ENCODE peak calls at places on chromosomes 13 and 19, in five cellular contexts. A is PC-3, I is fibroblast of lung, Y is hepatocyte, U is H9. W is an unnamed sample.
A peak's percentile ranks its signal among the peaks of the same experiment; 100 is the strongest.

GRCh38 chr13:49777746-49778614 is 14.5 kb downstream of the KPNA3 start:
- DNase-seq in A (no peak), I (no peak), Y (no peak), U (no peak), W (no peak)

GRCh38 chr19:35459414-35460082 is 11.5 kb downstream of the FFAR2 start:
- DNase-seq in A (no peak), I (no peak), Y (peak; percentile 61), U (no peak), W (no peak)

GRCh38 chr19:5294403-5295160 is 46.0 kb downstream of the PTPRS start:
- DNase-seq in A (no peak), I (no peak), Y (no peak), U (no peak), W (no peak)

GRCh38 chr19:41328157-41328817 is 18.3 kb downstream of the CCDC97 start:
- DNase-seq in A (no peak), I (peak; percentile 54), Y (no peak), U (no peak), W (no peak)

GRCh38 chr19:5803441-5803751 is 1.5 kb upstream of the NRTN start:
- DNase-seq in A (no peak), I (no peak), Y (no peak), U (no peak), W (no peak)

GRCh38 chr13:112451512-112452379 is 75.6 kb downstream of the SPACA7 start:
- DNase-seq in A (no peak), I (no peak), Y (no peak), U (peak; percentile 20), W (no peak)

GRCh38 chr19:39518975-39519374 is 4.0 kb downstream of the SELENOV start:
- DNase-seq in A (no peak), I (no peak), Y (no peak), U (peak; percentile 65), W (no peak)

GRCh38 chr13:26784704-26785639 is 24.4 kb upstream of the GPR12 start:
- DNase-seq in A (no peak), I (no peak), Y (no peak), U (peak; percentile 62), W (no peak)

GRCh38 chr13:23348270-23349126 is 85.0 kb downstream of the SACS start:
- DNase-seq in A (no peak), I (no peak), Y (peak; percentile 30), U (no peak), W (peak; percentile 43)

GRCh38 chr13:62331384-62331783 is 915.7 kb upstream of the PCDH20 start:
- DNase-seq in A (no peak), I (no peak), Y (no peak), U (no peak), W (no peak)

GRCh38 chr13:112839347-112840105 is 129.5 kb upstream of the MCF2L start:
- DNase-seq in A (no peak), I (peak; percentile 46), Y (no peak), U (no peak), W (peak; percentile 87)

GRCh38 chr19:2242811-2243210 is 6.2 kb downstream of the SF3A2 start:
- DNase-seq in A (no peak), I (no peak), Y (no peak), U (no peak), W (no peak)

GRCh38 chr19:2243274-2244121 is 5.6 kb upstream of the AMH start:
- DNase-seq in A (no peak), I (no peak), Y (peak; percentile 77), U (no peak), W (no peak)

GRCh38 chr19:2244486-2244885 is 4.6 kb upstream of the AMH start:
- DNase-seq in A (no peak), I (no peak), Y (no peak), U (no peak), W (no peak)

GRCh38 chr19:2245273-2245672 is 3.9 kb upstream of the AMH start:
- DNase-seq in A (no peak), I (no peak), Y (no peak), U (no peak), W (no peak)

DNA sequence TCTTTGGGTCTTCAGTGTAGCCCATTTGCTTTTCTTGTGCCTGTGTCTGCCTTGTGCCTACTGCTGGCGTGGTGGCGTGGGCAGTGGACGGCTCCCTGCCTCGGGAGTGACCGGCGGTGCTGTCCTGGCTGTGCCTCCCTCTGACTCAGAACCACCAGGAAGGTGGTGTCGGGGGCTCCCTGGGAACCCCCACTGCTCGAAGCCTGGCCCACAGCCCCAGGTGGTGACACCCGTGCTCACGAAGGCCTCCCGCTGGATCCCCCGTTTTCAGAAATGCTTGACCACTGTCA is 5.1 kb upstream of the AMH start:
- DNase-seq in A (no peak), I (no peak), Y (no peak), U (no peak), W (no peak)
- H3K79me2 ChIP-seq in A (peaks cover 50% of the 10 kb centered on the region), I (peaks cover 54% of the 10 kb centered on the region), Y (peaks cover 64% of the 10 kb centered on the region), U (peaks cover 35% of the 10 kb centered on the region), W (peaks cover 73% of the 10 kb centered on the region)

GRCh38 chr13:65901723-65902122 is 1328.4 kb downstream of the PCDH9 start:
- DNase-seq in A (no peak), I (no peak), Y (no peak), U (no peak), W (no peak)
- H3K4me2 ChIP-seq in A (no peak overlapping the region), I (no peak overlapping the region), Y (no peak overlapping the region), U (no peak overlapping the region), W (no peak overlapping the region)

GRCh38 chr19:9910625-9911024 is 25.7 kb downstream of the OLFM2 start:
- DNase-seq in A (no peak), I (no peak), Y (no peak), U (no peak), W (no peak)
- H3K79me2 ChIP-seq in A (no peaks in the 10 kb centered on the region), I (no peaks in the 10 kb centered on the region), Y (no peaks in the 10 kb centered on the region), U (no peaks in the 10 kb centered on the region), W (no peaks in the 10 kb centered on the region)

DNA sequence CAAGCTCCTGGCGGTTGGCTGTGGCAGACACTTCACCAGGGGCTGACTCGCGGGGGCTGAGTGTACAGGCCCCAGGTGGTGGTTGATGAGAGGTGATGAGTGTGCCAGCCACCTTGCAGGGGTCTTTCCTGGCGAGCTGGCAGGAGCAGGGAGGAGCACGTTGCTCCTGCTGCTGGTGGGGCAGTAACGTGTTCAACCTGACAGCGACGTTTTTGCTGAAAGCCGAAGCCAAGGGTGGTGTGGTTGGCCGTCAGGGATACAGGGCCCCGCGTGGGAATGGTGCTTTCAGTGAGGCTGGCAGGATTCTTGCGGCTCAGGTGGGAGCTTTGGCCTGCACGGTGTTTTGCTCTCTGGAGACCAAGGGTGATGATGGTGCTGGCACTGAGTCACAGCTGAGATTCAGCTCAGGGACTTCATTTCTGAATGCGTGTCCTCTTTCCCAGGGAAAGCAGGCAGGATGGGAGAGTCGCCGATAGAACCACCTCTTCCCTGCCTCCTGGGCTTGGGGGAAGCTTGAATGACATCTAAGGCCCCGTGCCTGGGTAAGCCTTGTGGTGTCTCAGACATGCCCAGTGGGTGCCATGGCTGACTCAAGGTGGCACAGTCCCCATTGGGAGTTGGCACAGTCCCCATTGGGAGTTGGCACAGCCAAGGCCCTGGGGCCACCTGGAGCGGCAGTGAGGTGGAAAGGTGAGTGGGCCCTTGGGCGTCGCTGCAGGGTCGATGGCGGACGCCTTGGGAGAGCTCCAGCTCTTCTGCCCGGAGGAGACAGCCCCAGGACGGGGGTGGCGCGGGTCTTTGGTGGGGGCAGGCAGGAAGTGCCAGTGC is 8.8 kb downstream of the DAZAP1 start:
- DNase-seq in A (no peak), I (peak; percentile 40), Y (no peak), U (no peak), W (peak; percentile 75)
- H3K4me2 ChIP-seq in A (peak overlapping the region; percentile 79), I (peak overlapping the region; percentile 90), Y (peak overlapping the region; percentile 75), U (no peak overlapping the region), W (peak overlapping the region; percentile 41)

GRCh38 chr13:33261426-33262068 is 24.0 kb downstream of the STARD13 start:
- DNase-seq in A (no peak), I (no peak), Y (no peak), U (no peak), W (no peak)

GRCh38 chr13:33258437-33259193 is 26.9 kb downstream of the STARD13 start:
- DNase-seq in A (no peak), I (peak; percentile 59), Y (no peak), U (no peak), W (peak; percentile 75)

GRCh38 chr13:33262069-33262487 is 23.5 kb downstream of the STARD13 start:
- DNase-seq in A (peak; percentile 92), I (peak; percentile 82), Y (peak; percentile 76), U (peak; percentile 66), W (peak; percentile 49)

GRCh38 chr13:33259296-33259695 is 26.3 kb downstream of the STARD13 start:
- DNase-seq in A (no peak), I (no peak), Y (no peak), U (no peak), W (no peak)

GRCh38 chr13:33260168-33261098 is 25.1 kb downstream of the STARD13 start:
- DNase-seq in A (no peak), I (no peak), Y (peak; percentile 37), U (no peak), W (peak; percentile 29)
- H3K79me2 ChIP-seq in A (peaks cover 93% of the 10 kb centered on the region), I (peaks cover 97% of the 10 kb centered on the region), Y (peaks cover 47% of the 10 kb centered on the region), U (no peaks in the 10 kb centered on the region), W (peaks cover 99% of the 10 kb centered on the region)

GRCh38 chr13:21694831-21695230 is 24.0 kb downstream of the FGF9 start:
- DNase-seq in A (no peak), I (no peak), Y (no peak), U (no peak), W (no peak)

GRCh38 chr13:21689097-21689496 is 18.2 kb downstream of the FGF9 start:
- DNase-seq in A (no peak), I (no peak), Y (no peak), U (no peak), W (no peak)

GRCh38 chr13:21690955-21691354 is 20.1 kb downstream of the FGF9 start:
- DNase-seq in A (no peak), I (no peak), Y (no peak), U (no peak), W (no peak)

GRCh38 chr13:21691928-21692327 is 21.1 kb downstream of the FGF9 start:
- DNase-seq in A (no peak), I (no peak), Y (no peak), U (no peak), W (no peak)

GRCh38 chr13:21691500-21691899 is 20.6 kb downstream of the FGF9 start:
- DNase-seq in A (no peak), I (no peak), Y (no peak), U (no peak), W (no peak)
- H3K4me2 ChIP-seq in A (no peak overlapping the region), I (no peak overlapping the region), Y (no peak overlapping the region), U (no peak overlapping the region), W (no peak overlapping the region)